ENCODE peak calls at places on chromosomes 7 and 10, in eight cellular contexts. One of them, this sample, is unnamed.

GRCh38 chr7:151405056-151405455 is 4.8 kb downstream of the WDR86 start:
- DNase-seq in mammary epithelial cell: no peak
- DNase-seq in GM23248: no peak
- DNase-seq in HepG2: no peak
- DNase-seq in IMR-90: no peak
- DNase-seq in fibroblast of lung: no peak
- DNase-seq in colonic mucosa: no peak
- DNase-seq in HCT116: no peak
- DNase-seq in this sample: no peak

GRCh38 chr7:56115852-56116538 is at the start of gene NUPR2:
- DNase-seq in mammary epithelial cell: peak
- DNase-seq in HCT116: no peak
- DNase-seq in HepG2: no peak
- DNase-seq in fibroblast of lung: no peak
- DNase-seq in IMR-90: no peak
- DNase-seq in GM23248: no peak
- DNase-seq in colonic mucosa: peak
- DNase-seq in this sample: no peak

GRCh38 chr7:138729444-138729843 is 28.3 kb upstream of the SVOPL start:
- DNase-seq in GM23248: no peak
- DNase-seq in colonic mucosa: no peak
- DNase-seq in HCT116: no peak
- DNase-seq in mammary epithelial cell: peak
- DNase-seq in IMR-90: no peak
- DNase-seq in HepG2: no peak
- DNase-seq in fibroblast of lung: no peak
- DNase-seq in this sample: no peak

GRCh38 chr10:43892062-43892765 is 243.5 kb upstream of the ZNF32 start:
- DNase-seq in fibroblast of lung: peak
- DNase-seq in mammary epithelial cell: peak
- DNase-seq in GM23248: peak
- DNase-seq in HepG2: no peak
- DNase-seq in HCT116: no peak
- DNase-seq in colonic mucosa: no peak
- DNase-seq in IMR-90: peak
- DNase-seq in this sample: no peak

GRCh38 chr7:31134246-31135188 is 82.4 kb downstream of the ADCYAP1R1 start:
- DNase-seq in mammary epithelial cell: peak
- DNase-seq in HepG2: peak
- DNase-seq in IMR-90: peak
- DNase-seq in GM23248: peak
- DNase-seq in colonic mucosa: peak
- DNase-seq in HCT116: peak
- DNase-seq in fibroblast of lung: peak
- DNase-seq in this sample: peak

GRCh38 chr10:110681023-110681681 is 37.0 kb downstream of the RBM20 start:
- DNase-seq in GM23248: peak
- DNase-seq in mammary epithelial cell: no peak
- DNase-seq in fibroblast of lung: peak
- DNase-seq in HepG2: peak
- DNase-seq in colonic mucosa: peak
- DNase-seq in IMR-90: peak
- DNase-seq in HCT116: peak
- DNase-seq in this sample: no peak

GRCh38 chr7:101953248-101953819 is 135.9 kb downstream of the CUX1 start:
- DNase-seq in colonic mucosa: no peak
- DNase-seq in IMR-90: peak
- DNase-seq in HCT116: peak
- DNase-seq in mammary epithelial cell: no peak
- DNase-seq in GM23248: peak
- DNase-seq in HepG2: no peak
- DNase-seq in fibroblast of lung: peak
- DNase-seq in this sample: no peak

GRCh38 chr7:5217396-5217795 is 27.4 kb downstream of the WIPI2 start:
- DNase-seq in HCT116: no peak
- DNase-seq in colonic mucosa: no peak
- DNase-seq in IMR-90: no peak
- DNase-seq in mammary epithelial cell: no peak
- DNase-seq in fibroblast of lung: no peak
- DNase-seq in HepG2: no peak
- DNase-seq in GM23248: no peak
- DNase-seq in this sample: no peak

GRCh38 chr7:45185864-45186250 is 28.3 kb downstream of the RAMP3 start:
- DNase-seq in HepG2: no peak
- DNase-seq in mammary epithelial cell: no peak
- DNase-seq in GM23248: no peak
- DNase-seq in IMR-90: no peak
- DNase-seq in HCT116: no peak
- DNase-seq in fibroblast of lung: no peak
- DNase-seq in colonic mucosa: no peak
- DNase-seq in this sample: no peak

GRCh38 chr7:100435401-100436304 is 644 bp downstream of the PPP1R35 start:
- DNase-seq in HepG2: no peak
- DNase-seq in HCT116: no peak
- DNase-seq in colonic mucosa: peak
- DNase-seq in fibroblast of lung: peak
- DNase-seq in GM23248: peak
- DNase-seq in IMR-90: no peak
- DNase-seq in mammary epithelial cell: peak
- DNase-seq in this sample: no peak

GRCh38 chr10:48551796-48552591 is 52.9 kb downstream of the ARHGAP22 start:
- DNase-seq in GM23248: peak
- DNase-seq in HepG2: no peak
- DNase-seq in fibroblast of lung: peak
- DNase-seq in mammary epithelial cell: peak
- DNase-seq in colonic mucosa: no peak
- DNase-seq in HCT116: peak
- DNase-seq in IMR-90: peak
- DNase-seq in this sample: no peak

GRCh38 chr7:108000875-108001758 is 1.8 kb downstream of the LAMB1 start:
- DNase-seq in colonic mucosa: peak
- DNase-seq in HCT116: no peak
- DNase-seq in GM23248: peak
- DNase-seq in HepG2: no peak
- DNase-seq in IMR-90: peak
- DNase-seq in fibroblast of lung: peak
- DNase-seq in mammary epithelial cell: peak
- DNase-seq in this sample: no peak

GRCh38 chr10:63120554-63120953 is 12.6 kb upstream of the NRBF2 start:
- DNase-seq in fibroblast of lung: peak
- DNase-seq in HepG2: no peak
- DNase-seq in mammary epithelial cell: peak
- DNase-seq in HCT116: no peak
- DNase-seq in colonic mucosa: no peak
- DNase-seq in GM23248: peak
- DNase-seq in IMR-90: peak
- DNase-seq in this sample: no peak

GRCh38 chr10:17215782-17216122 is 12.3 kb upstream of the VIM start:
- DNase-seq in colonic mucosa: no peak
- DNase-seq in mammary epithelial cell: no peak
- DNase-seq in HepG2: no peak
- DNase-seq in HCT116: no peak
- DNase-seq in GM23248: peak
- DNase-seq in IMR-90: no peak
- DNase-seq in fibroblast of lung: no peak
- DNase-seq in this sample: no peak

GRCh38 chr10:61967298-61967697 is 65.8 kb downstream of the ARID5B start:
- DNase-seq in IMR-90: no peak
- DNase-seq in colonic mucosa: no peak
- DNase-seq in HepG2: no peak
- DNase-seq in fibroblast of lung: no peak
- DNase-seq in mammary epithelial cell: no peak
- DNase-seq in GM23248: no peak
- DNase-seq in HCT116: no peak
- DNase-seq in this sample: no peak

GRCh38 chr7:116876664-116877442 is 14.5 kb downstream of the CAPZA2 start:
- DNase-seq in HepG2: no peak
- DNase-seq in colonic mucosa: peak
- DNase-seq in mammary epithelial cell: no peak
- DNase-seq in IMR-90: peak
- DNase-seq in fibroblast of lung: peak
- DNase-seq in GM23248: no peak
- DNase-seq in HCT116: no peak
- DNase-seq in this sample: no peak

GRCh38 chr7:117858731-117859130 is 14.5 kb downstream of the CTTNBP2 start:
- DNase-seq in HCT116: no peak
- DNase-seq in mammary epithelial cell: peak
- DNase-seq in colonic mucosa: no peak
- DNase-seq in GM23248: no peak
- DNase-seq in HepG2: no peak
- DNase-seq in IMR-90: peak
- DNase-seq in fibroblast of lung: peak
- DNase-seq in this sample: no peak

GRCh38 chr7:137976700-137977099 is 25.2 kb downstream of the CREB3L2 start:
- DNase-seq in HepG2: no peak
- DNase-seq in colonic mucosa: no peak
- DNase-seq in fibroblast of lung: no peak
- DNase-seq in GM23248: peak
- DNase-seq in mammary epithelial cell: no peak
- DNase-seq in HCT116: no peak
- DNase-seq in IMR-90: no peak
- DNase-seq in this sample: no peak

DNA sequence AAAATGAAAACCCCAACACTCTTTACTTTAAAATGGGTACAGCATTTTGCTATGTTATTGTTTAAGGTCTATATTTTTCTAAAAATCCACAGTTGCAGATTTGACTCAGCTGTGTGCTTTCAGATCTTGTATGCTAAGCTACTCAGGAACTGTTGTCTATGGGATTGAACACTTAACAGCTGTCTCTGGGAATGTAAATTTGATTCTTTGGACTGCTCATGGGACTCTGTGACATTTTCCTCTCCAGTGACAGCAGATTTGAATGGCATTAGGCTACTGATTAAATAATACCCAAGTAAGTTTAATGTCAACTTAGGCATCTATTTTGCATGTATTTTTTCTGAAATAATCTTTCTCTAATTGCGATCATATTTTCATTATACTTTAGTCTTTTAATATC is 1.7 kb upstream of the CD36 start:
- DNase-seq in GM23248: no peak
- DNase-seq in IMR-90: no peak
- DNase-seq in HepG2: no peak
- DNase-seq in colonic mucosa: no peak
- DNase-seq in HCT116: no peak
- DNase-seq in mammary epithelial cell: no peak
- DNase-seq in fibroblast of lung: no peak
- DNase-seq in this sample: no peak
- H3K9ac ChIP-seq in GM23248: no peak
- H3K9ac ChIP-seq in IMR-90: no peak
- H3K9ac ChIP-seq in HepG2: no peak
- H3K9ac ChIP-seq in colonic mucosa: no peak
- H3K9ac ChIP-seq in HCT116: no peak
- H3K9ac ChIP-seq in mammary epithelial cell: no peak
- H3K9ac ChIP-seq in fibroblast of lung: no peak
- H3K9ac ChIP-seq in this sample: no peak

DNA sequence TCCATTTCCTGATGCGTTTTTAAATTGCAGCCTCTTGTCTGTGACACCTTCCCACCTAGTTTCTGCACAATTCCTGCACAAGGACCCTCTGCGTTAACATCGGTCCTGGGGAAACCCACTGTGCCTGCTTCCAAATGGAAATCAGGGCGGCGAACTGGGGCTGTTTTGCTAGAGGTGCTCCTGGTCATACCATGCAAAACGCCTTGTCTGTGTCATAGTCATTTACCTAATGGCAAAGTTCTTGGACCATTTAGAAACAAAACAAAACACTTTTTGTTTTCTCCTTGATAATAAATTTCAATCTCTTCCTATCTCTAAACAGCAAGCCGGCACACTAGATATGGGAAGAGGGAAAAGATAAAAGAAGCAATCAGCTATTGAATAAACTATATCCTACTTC is 206.9 kb upstream of the KLF14 start:
- DNase-seq in HepG2: no peak
- DNase-seq in IMR-90: no peak
- DNase-seq in mammary epithelial cell: no peak
- DNase-seq in GM23248: no peak
- DNase-seq in colonic mucosa: no peak
- DNase-seq in HCT116: no peak
- DNase-seq in fibroblast of lung: no peak
- DNase-seq in this sample: no peak
- H3K9ac ChIP-seq in HepG2: peak
- H3K9ac ChIP-seq in IMR-90: peak
- H3K9ac ChIP-seq in mammary epithelial cell: peak
- H3K9ac ChIP-seq in GM23248: peak
- H3K9ac ChIP-seq in colonic mucosa: peak
- H3K9ac ChIP-seq in HCT116: peak
- H3K9ac ChIP-seq in fibroblast of lung: peak
- H3K9ac ChIP-seq in this sample: no peak

GRCh38 chr10:33772370-33773331 is 438.2 kb upstream of the NRP1 start:
- DNase-seq in colonic mucosa: no peak
- DNase-seq in HepG2: no peak
- DNase-seq in GM23248: peak
- DNase-seq in IMR-90: no peak
- DNase-seq in HCT116: no peak
- DNase-seq in mammary epithelial cell: no peak
- DNase-seq in fibroblast of lung: peak
- DNase-seq in this sample: peak
- H3K9ac ChIP-seq in colonic mucosa: no peak
- H3K9ac ChIP-seq in HepG2: no peak
- H3K9ac ChIP-seq in GM23248: no peak
- H3K9ac ChIP-seq in IMR-90: no peak
- H3K9ac ChIP-seq in HCT116: no peak
- H3K9ac ChIP-seq in mammary epithelial cell: no peak
- H3K9ac ChIP-seq in fibroblast of lung: no peak
- H3K9ac ChIP-seq in this sample: no peak

DNA sequence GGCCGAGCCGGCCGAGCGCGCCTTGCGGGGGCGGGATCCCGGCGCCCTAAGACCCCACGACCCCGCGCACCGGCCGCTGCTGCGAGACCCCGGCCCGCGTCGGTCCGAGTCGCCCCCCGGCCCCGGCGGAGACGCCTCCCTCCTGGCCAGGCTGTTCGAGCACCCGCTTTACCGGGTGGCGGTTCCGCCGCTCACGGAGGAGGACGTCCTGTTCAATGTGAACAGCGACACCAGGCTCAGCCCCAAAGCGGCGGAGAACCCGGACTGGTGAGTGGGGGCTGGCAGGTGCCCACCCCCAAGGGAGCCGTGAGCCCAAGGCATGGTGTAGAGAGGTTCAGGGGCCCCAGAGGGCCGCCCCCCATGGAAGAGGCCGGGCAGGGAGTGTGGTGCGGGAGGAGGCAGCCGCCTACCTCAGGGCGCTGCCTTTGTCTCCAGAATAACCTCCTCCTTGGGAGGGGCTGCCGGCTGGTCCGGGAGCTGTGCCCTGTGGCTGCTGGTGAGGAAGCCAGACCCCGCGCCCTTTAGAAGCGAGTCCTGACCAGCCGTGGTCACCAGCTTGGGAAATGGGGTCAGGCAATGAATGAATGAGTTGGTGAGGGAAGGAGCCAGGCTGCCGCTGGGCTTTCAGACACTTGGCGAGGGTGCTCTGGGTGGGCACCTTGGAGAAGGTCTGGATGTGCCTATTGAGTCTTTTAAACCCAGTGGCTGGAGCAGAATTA is 1.3 kb downstream of the FAM20C start:
- DNase-seq in mammary epithelial cell: peak
- DNase-seq in HCT116: no peak
- DNase-seq in colonic mucosa: peak
- DNase-seq in HepG2: no peak
- DNase-seq in GM23248: peak
- DNase-seq in fibroblast of lung: no peak
- DNase-seq in IMR-90: no peak
- DNase-seq in this sample: no peak
- H3K9ac ChIP-seq in mammary epithelial cell: peak
- H3K9ac ChIP-seq in HCT116: peak
- H3K9ac ChIP-seq in colonic mucosa: peak
- H3K9ac ChIP-seq in HepG2: peak
- H3K9ac ChIP-seq in GM23248: peak
- H3K9ac ChIP-seq in fibroblast of lung: peak
- H3K9ac ChIP-seq in IMR-90: peak
- H3K9ac ChIP-seq in this sample: peak

GRCh38 chr7:128236924-128237586 is 4.0 kb upstream of the LEP start:
- DNase-seq in colonic mucosa: no peak
- DNase-seq in mammary epithelial cell: peak
- DNase-seq in fibroblast of lung: peak
- DNase-seq in IMR-90: peak
- DNase-seq in GM23248: peak
- DNase-seq in HCT116: no peak
- DNase-seq in HepG2: peak
- DNase-seq in this sample: no peak
- H3K9ac ChIP-seq in colonic mucosa: no peak
- H3K9ac ChIP-seq in mammary epithelial cell: no peak
- H3K9ac ChIP-seq in fibroblast of lung: no peak
- H3K9ac ChIP-seq in IMR-90: no peak
- H3K9ac ChIP-seq in GM23248: peak
- H3K9ac ChIP-seq in HCT116: no peak
- H3K9ac ChIP-seq in HepG2: no peak
- H3K9ac ChIP-seq in this sample: no peak